ENCODE peak calls at places on chromosome 9, in nine cellular contexts. One of them, this sample, is unnamed.

GRCh38 chr9:108526518-108526917 is 329.3 kb downstream of the ACTL7B start:
- DNase-seq in stimulated activated naive CD8-positive, alpha-beta T cell treated with anti-CD3 and anti-CD28 coated beads, Interleukin-15, amount 100 ng/mL, for 72 hours: no peak
- DNase-seq in GM12865: no peak
- DNase-seq in stimulated activated CD4-positive, alpha-beta T cell treated with anti-CD3 and anti-CD28 coated beads, Interleukin-4, amount 100 ng/mL, for 24 hours: no peak
- DNase-seq in hippocampal formation: no peak
- DNase-seq in psoas muscle: no peak
- DNase-seq in hepatic stellate cell: no peak
- DNase-seq in Kasumi-1: no peak
- DNase-seq in HL-60: no peak
- DNase-seq in this sample: no peak

GRCh38 chr9:68998344-68998743 is 15.6 kb downstream of the PRKACG start:
- DNase-seq in stimulated activated naive CD8-positive, alpha-beta T cell treated with anti-CD3 and anti-CD28 coated beads, Interleukin-15, amount 100 ng/mL, for 72 hours: no peak
- DNase-seq in GM12865: no peak
- DNase-seq in stimulated activated CD4-positive, alpha-beta T cell treated with anti-CD3 and anti-CD28 coated beads, Interleukin-4, amount 100 ng/mL, for 24 hours: no peak
- DNase-seq in hippocampal formation: no peak
- DNase-seq in psoas muscle: no peak
- DNase-seq in hepatic stellate cell: no peak
- DNase-seq in Kasumi-1: no peak
- DNase-seq in HL-60: no peak
- DNase-seq in this sample: no peak

GRCh38 chr9:127753148-127753547 is 18.1 kb upstream of the TOR2A start:
- DNase-seq in stimulated activated naive CD8-positive, alpha-beta T cell treated with anti-CD3 and anti-CD28 coated beads, Interleukin-15, amount 100 ng/mL, for 72 hours: no peak
- DNase-seq in GM12865: no peak
- DNase-seq in stimulated activated CD4-positive, alpha-beta T cell treated with anti-CD3 and anti-CD28 coated beads, Interleukin-4, amount 100 ng/mL, for 24 hours: no peak
- DNase-seq in hippocampal formation: no peak
- DNase-seq in psoas muscle: no peak
- DNase-seq in hepatic stellate cell: no peak
- DNase-seq in Kasumi-1: no peak
- DNase-seq in HL-60: no peak
- DNase-seq in this sample: no peak

GRCh38 chr9:98887918-98888510 is 55.7 kb upstream of the COL15A1 start:
- DNase-seq in stimulated activated naive CD8-positive, alpha-beta T cell treated with anti-CD3 and anti-CD28 coated beads, Interleukin-15, amount 100 ng/mL, for 72 hours: no peak
- DNase-seq in GM12865: no peak
- DNase-seq in stimulated activated CD4-positive, alpha-beta T cell treated with anti-CD3 and anti-CD28 coated beads, Interleukin-4, amount 100 ng/mL, for 24 hours: no peak
- DNase-seq in hippocampal formation: no peak
- DNase-seq in psoas muscle: no peak
- DNase-seq in hepatic stellate cell: no peak
- DNase-seq in Kasumi-1: no peak
- DNase-seq in HL-60: no peak
- DNase-seq in this sample: no peak

GRCh38 chr9:8234286-8234819 is 434.8 kb upstream of the DMAC1 start:
- DNase-seq in stimulated activated naive CD8-positive, alpha-beta T cell treated with anti-CD3 and anti-CD28 coated beads, Interleukin-15, amount 100 ng/mL, for 72 hours: no peak
- DNase-seq in GM12865: no peak
- DNase-seq in stimulated activated CD4-positive, alpha-beta T cell treated with anti-CD3 and anti-CD28 coated beads, Interleukin-4, amount 100 ng/mL, for 24 hours: no peak
- DNase-seq in hippocampal formation: no peak
- DNase-seq in psoas muscle: no peak
- DNase-seq in hepatic stellate cell: no peak
- DNase-seq in Kasumi-1: no peak
- DNase-seq in HL-60: no peak
- DNase-seq in this sample: no peak

GRCh38 chr9:78909566-78909965 is 612.6 kb downstream of the PSAT1 start:
- DNase-seq in stimulated activated naive CD8-positive, alpha-beta T cell treated with anti-CD3 and anti-CD28 coated beads, Interleukin-15, amount 100 ng/mL, for 72 hours: no peak
- DNase-seq in GM12865: no peak
- DNase-seq in stimulated activated CD4-positive, alpha-beta T cell treated with anti-CD3 and anti-CD28 coated beads, Interleukin-4, amount 100 ng/mL, for 24 hours: no peak
- DNase-seq in hippocampal formation: no peak
- DNase-seq in psoas muscle: no peak
- DNase-seq in hepatic stellate cell: no peak
- DNase-seq in Kasumi-1: no peak
- DNase-seq in HL-60: no peak
- DNase-seq in this sample: no peak

GRCh38 chr9:138077126-138077525 is 199.5 kb downstream of the CACNA1B start:
- DNase-seq in stimulated activated naive CD8-positive, alpha-beta T cell treated with anti-CD3 and anti-CD28 coated beads, Interleukin-15, amount 100 ng/mL, for 72 hours: no peak
- DNase-seq in GM12865: no peak
- DNase-seq in stimulated activated CD4-positive, alpha-beta T cell treated with anti-CD3 and anti-CD28 coated beads, Interleukin-4, amount 100 ng/mL, for 24 hours: no peak
- DNase-seq in hippocampal formation: no peak
- DNase-seq in psoas muscle: no peak
- DNase-seq in hepatic stellate cell: no peak
- DNase-seq in Kasumi-1: no peak
- DNase-seq in HL-60: no peak
- DNase-seq in this sample: no peak

GRCh38 chr9:21317956-21318923 is 13.1 kb upstream of the IFNA5 start:
- DNase-seq in stimulated activated naive CD8-positive, alpha-beta T cell treated with anti-CD3 and anti-CD28 coated beads, Interleukin-15, amount 100 ng/mL, for 72 hours: no peak
- DNase-seq in GM12865: peak
- DNase-seq in stimulated activated CD4-positive, alpha-beta T cell treated with anti-CD3 and anti-CD28 coated beads, Interleukin-4, amount 100 ng/mL, for 24 hours: peak
- DNase-seq in hippocampal formation: peak
- DNase-seq in psoas muscle: no peak
- DNase-seq in hepatic stellate cell: no peak
- DNase-seq in Kasumi-1: peak
- DNase-seq in HL-60: no peak
- DNase-seq in this sample: no peak

GRCh38 chr9:121860744-121861143 is 209.3 kb downstream of the DAB2IP start:
- DNase-seq in stimulated activated naive CD8-positive, alpha-beta T cell treated with anti-CD3 and anti-CD28 coated beads, Interleukin-15, amount 100 ng/mL, for 72 hours: no peak
- DNase-seq in GM12865: no peak
- DNase-seq in stimulated activated CD4-positive, alpha-beta T cell treated with anti-CD3 and anti-CD28 coated beads, Interleukin-4, amount 100 ng/mL, for 24 hours: no peak
- DNase-seq in hippocampal formation: no peak
- DNase-seq in psoas muscle: no peak
- DNase-seq in hepatic stellate cell: peak
- DNase-seq in Kasumi-1: no peak
- DNase-seq in HL-60: no peak
- DNase-seq in this sample: no peak

GRCh38 chr9:36900856-36901220 is 133.2 kb downstream of the PAX5 start:
- DNase-seq in stimulated activated naive CD8-positive, alpha-beta T cell treated with anti-CD3 and anti-CD28 coated beads, Interleukin-15, amount 100 ng/mL, for 72 hours: no peak
- DNase-seq in GM12865: no peak
- DNase-seq in stimulated activated CD4-positive, alpha-beta T cell treated with anti-CD3 and anti-CD28 coated beads, Interleukin-4, amount 100 ng/mL, for 24 hours: no peak
- DNase-seq in hippocampal formation: no peak
- DNase-seq in psoas muscle: no peak
- DNase-seq in hepatic stellate cell: no peak
- DNase-seq in Kasumi-1: no peak
- DNase-seq in HL-60: no peak
- DNase-seq in this sample: no peak

GRCh38 chr9:129262261-129262660 is 84.2 kb upstream of the IER5L start:
- DNase-seq in stimulated activated naive CD8-positive, alpha-beta T cell treated with anti-CD3 and anti-CD28 coated beads, Interleukin-15, amount 100 ng/mL, for 72 hours: no peak
- DNase-seq in GM12865: no peak
- DNase-seq in stimulated activated CD4-positive, alpha-beta T cell treated with anti-CD3 and anti-CD28 coated beads, Interleukin-4, amount 100 ng/mL, for 24 hours: no peak
- DNase-seq in hippocampal formation: no peak
- DNase-seq in psoas muscle: peak
- DNase-seq in hepatic stellate cell: no peak
- DNase-seq in Kasumi-1: no peak
- DNase-seq in HL-60: no peak
- DNase-seq in this sample: no peak

GRCh38 chr9:116391306-116391900 is 237.8 kb downstream of the PAPPA start:
- DNase-seq in stimulated activated naive CD8-positive, alpha-beta T cell treated with anti-CD3 and anti-CD28 coated beads, Interleukin-15, amount 100 ng/mL, for 72 hours: no peak
- DNase-seq in GM12865: no peak
- DNase-seq in stimulated activated CD4-positive, alpha-beta T cell treated with anti-CD3 and anti-CD28 coated beads, Interleukin-4, amount 100 ng/mL, for 24 hours: no peak
- DNase-seq in hippocampal formation: no peak
- DNase-seq in psoas muscle: no peak
- DNase-seq in hepatic stellate cell: peak
- DNase-seq in Kasumi-1: no peak
- DNase-seq in HL-60: no peak
- DNase-seq in this sample: no peak

GRCh38 chr9:15373201-15373530 is 49.5 kb upstream of the SNAPC3 start:
- DNase-seq in stimulated activated naive CD8-positive, alpha-beta T cell treated with anti-CD3 and anti-CD28 coated beads, Interleukin-15, amount 100 ng/mL, for 72 hours: no peak
- DNase-seq in GM12865: no peak
- DNase-seq in stimulated activated CD4-positive, alpha-beta T cell treated with anti-CD3 and anti-CD28 coated beads, Interleukin-4, amount 100 ng/mL, for 24 hours: no peak
- DNase-seq in hippocampal formation: no peak
- DNase-seq in psoas muscle: no peak
- DNase-seq in hepatic stellate cell: peak
- DNase-seq in Kasumi-1: no peak
- DNase-seq in HL-60: no peak
- DNase-seq in this sample: no peak

GRCh38 chr9:128626181-128626580 is 30.5 kb downstream of the DYNC2I2 start:
- DNase-seq in stimulated activated naive CD8-positive, alpha-beta T cell treated with anti-CD3 and anti-CD28 coated beads, Interleukin-15, amount 100 ng/mL, for 72 hours: no peak
- DNase-seq in GM12865: no peak
- DNase-seq in stimulated activated CD4-positive, alpha-beta T cell treated with anti-CD3 and anti-CD28 coated beads, Interleukin-4, amount 100 ng/mL, for 24 hours: no peak
- DNase-seq in hippocampal formation: no peak
- DNase-seq in psoas muscle: no peak
- DNase-seq in hepatic stellate cell: no peak
- DNase-seq in Kasumi-1: no peak
- DNase-seq in HL-60: no peak
- DNase-seq in this sample: no peak

GRCh38 chr9:122200960-122201635 is 27.7 kb downstream of the LHX6 start:
- DNase-seq in stimulated activated naive CD8-positive, alpha-beta T cell treated with anti-CD3 and anti-CD28 coated beads, Interleukin-15, amount 100 ng/mL, for 72 hours: no peak
- DNase-seq in GM12865: no peak
- DNase-seq in stimulated activated CD4-positive, alpha-beta T cell treated with anti-CD3 and anti-CD28 coated beads, Interleukin-4, amount 100 ng/mL, for 24 hours: no peak
- DNase-seq in hippocampal formation: no peak
- DNase-seq in psoas muscle: peak
- DNase-seq in hepatic stellate cell: no peak
- DNase-seq in Kasumi-1: peak
- DNase-seq in HL-60: no peak
- DNase-seq in this sample: no peak

GRCh38 chr9:116329470-116329869 is 175.9 kb downstream of the PAPPA start:
- DNase-seq in stimulated activated naive CD8-positive, alpha-beta T cell treated with anti-CD3 and anti-CD28 coated beads, Interleukin-15, amount 100 ng/mL, for 72 hours: no peak
- DNase-seq in GM12865: no peak
- DNase-seq in stimulated activated CD4-positive, alpha-beta T cell treated with anti-CD3 and anti-CD28 coated beads, Interleukin-4, amount 100 ng/mL, for 24 hours: no peak
- DNase-seq in hippocampal formation: no peak
- DNase-seq in psoas muscle: no peak
- DNase-seq in hepatic stellate cell: no peak
- DNase-seq in Kasumi-1: no peak
- DNase-seq in HL-60: no peak
- DNase-seq in this sample: no peak

GRCh38 chr9:134660407-134660806 is 18.8 kb downstream of the COL5A1 start:
- DNase-seq in stimulated activated naive CD8-positive, alpha-beta T cell treated with anti-CD3 and anti-CD28 coated beads, Interleukin-15, amount 100 ng/mL, for 72 hours: no peak
- DNase-seq in GM12865: peak
- DNase-seq in stimulated activated CD4-positive, alpha-beta T cell treated with anti-CD3 and anti-CD28 coated beads, Interleukin-4, amount 100 ng/mL, for 24 hours: no peak
- DNase-seq in hippocampal formation: no peak
- DNase-seq in psoas muscle: no peak
- DNase-seq in hepatic stellate cell: no peak
- DNase-seq in Kasumi-1: no peak
- DNase-seq in HL-60: peak
- DNase-seq in this sample: no peak

GRCh38 chr9:126155756-126156664 is 170.6 kb upstream of the MVB12B start:
- DNase-seq in stimulated activated naive CD8-positive, alpha-beta T cell treated with anti-CD3 and anti-CD28 coated beads, Interleukin-15, amount 100 ng/mL, for 72 hours: no peak
- DNase-seq in GM12865: no peak
- DNase-seq in stimulated activated CD4-positive, alpha-beta T cell treated with anti-CD3 and anti-CD28 coated beads, Interleukin-4, amount 100 ng/mL, for 24 hours: no peak
- DNase-seq in hippocampal formation: no peak
- DNase-seq in psoas muscle: no peak
- DNase-seq in hepatic stellate cell: no peak
- DNase-seq in Kasumi-1: no peak
- DNase-seq in HL-60: no peak
- DNase-seq in this sample: no peak

GRCh38 chr9:21856301-21857094 is 54.1 kb downstream of the MTAP start:
- DNase-seq in stimulated activated naive CD8-positive, alpha-beta T cell treated with anti-CD3 and anti-CD28 coated beads, Interleukin-15, amount 100 ng/mL, for 72 hours: no peak
- DNase-seq in GM12865: no peak
- DNase-seq in stimulated activated CD4-positive, alpha-beta T cell treated with anti-CD3 and anti-CD28 coated beads, Interleukin-4, amount 100 ng/mL, for 24 hours: no peak
- DNase-seq in hippocampal formation: no peak
- DNase-seq in psoas muscle: no peak
- DNase-seq in hepatic stellate cell: no peak
- DNase-seq in Kasumi-1: no peak
- DNase-seq in HL-60: no peak
- DNase-seq in this sample: no peak

GRCh38 chr9:4596165-4596922 is 65.8 kb upstream of the PLPP6 start:
- DNase-seq in stimulated activated naive CD8-positive, alpha-beta T cell treated with anti-CD3 and anti-CD28 coated beads, Interleukin-15, amount 100 ng/mL, for 72 hours: peak
- DNase-seq in GM12865: peak
- DNase-seq in stimulated activated CD4-positive, alpha-beta T cell treated with anti-CD3 and anti-CD28 coated beads, Interleukin-4, amount 100 ng/mL, for 24 hours: peak
- DNase-seq in hippocampal formation: no peak
- DNase-seq in psoas muscle: no peak
- DNase-seq in hepatic stellate cell: no peak
- DNase-seq in Kasumi-1: no peak
- DNase-seq in HL-60: no peak
- DNase-seq in this sample: no peak

GRCh38 chr9:33946779-33947535 is 101.7 kb downstream of the UBAP2 start:
- DNase-seq in stimulated activated naive CD8-positive, alpha-beta T cell treated with anti-CD3 and anti-CD28 coated beads, Interleukin-15, amount 100 ng/mL, for 72 hours: no peak
- DNase-seq in GM12865: no peak
- DNase-seq in stimulated activated CD4-positive, alpha-beta T cell treated with anti-CD3 and anti-CD28 coated beads, Interleukin-4, amount 100 ng/mL, for 24 hours: no peak
- DNase-seq in hippocampal formation: no peak
- DNase-seq in psoas muscle: no peak
- DNase-seq in hepatic stellate cell: peak
- DNase-seq in Kasumi-1: no peak
- DNase-seq in HL-60: no peak
- DNase-seq in this sample: no peak

GRCh38 chr9:69937358-69937757 is 106.3 kb upstream of the MAMDC2 start:
- DNase-seq in stimulated activated naive CD8-positive, alpha-beta T cell treated with anti-CD3 and anti-CD28 coated beads, Interleukin-15, amount 100 ng/mL, for 72 hours: no peak
- DNase-seq in GM12865: no peak
- DNase-seq in stimulated activated CD4-positive, alpha-beta T cell treated with anti-CD3 and anti-CD28 coated beads, Interleukin-4, amount 100 ng/mL, for 24 hours: no peak
- DNase-seq in hippocampal formation: no peak
- DNase-seq in psoas muscle: no peak
- DNase-seq in hepatic stellate cell: no peak
- DNase-seq in Kasumi-1: no peak
- DNase-seq in HL-60: no peak
- DNase-seq in this sample: no peak

GRCh38 chr9:37430841-37431597 is 8.5 kb downstream of the GRHPR start:
- DNase-seq in stimulated activated naive CD8-positive, alpha-beta T cell treated with anti-CD3 and anti-CD28 coated beads, Interleukin-15, amount 100 ng/mL, for 72 hours: no peak
- DNase-seq in GM12865: no peak
- DNase-seq in stimulated activated CD4-positive, alpha-beta T cell treated with anti-CD3 and anti-CD28 coated beads, Interleukin-4, amount 100 ng/mL, for 24 hours: no peak
- DNase-seq in hippocampal formation: peak
- DNase-seq in psoas muscle: no peak
- DNase-seq in hepatic stellate cell: peak
- DNase-seq in Kasumi-1: peak
- DNase-seq in HL-60: no peak
- DNase-seq in this sample: peak

GRCh38 chr9:78982849-78983248 is 588.9 kb upstream of the TLE4 start:
- DNase-seq in stimulated activated naive CD8-positive, alpha-beta T cell treated with anti-CD3 and anti-CD28 coated beads, Interleukin-15, amount 100 ng/mL, for 72 hours: no peak
- DNase-seq in GM12865: no peak
- DNase-seq in stimulated activated CD4-positive, alpha-beta T cell treated with anti-CD3 and anti-CD28 coated beads, Interleukin-4, amount 100 ng/mL, for 24 hours: no peak
- DNase-seq in hippocampal formation: no peak
- DNase-seq in psoas muscle: no peak
- DNase-seq in hepatic stellate cell: no peak
- DNase-seq in Kasumi-1: no peak
- DNase-seq in HL-60: no peak
- DNase-seq in this sample: no peak

GRCh38 chr9:1458503-1458902 is 408.3 kb downstream of the DMRT2 start:
- DNase-seq in stimulated activated naive CD8-positive, alpha-beta T cell treated with anti-CD3 and anti-CD28 coated beads, Interleukin-15, amount 100 ng/mL, for 72 hours: no peak
- DNase-seq in GM12865: no peak
- DNase-seq in stimulated activated CD4-positive, alpha-beta T cell treated with anti-CD3 and anti-CD28 coated beads, Interleukin-4, amount 100 ng/mL, for 24 hours: no peak
- DNase-seq in hippocampal formation: no peak
- DNase-seq in psoas muscle: no peak
- DNase-seq in hepatic stellate cell: no peak
- DNase-seq in Kasumi-1: no peak
- DNase-seq in HL-60: no peak
- DNase-seq in this sample: no peak

GRCh38 chr9:127647451-127647850 is 35.4 kb downstream of the STXBP1 start:
- DNase-seq in stimulated activated naive CD8-positive, alpha-beta T cell treated with anti-CD3 and anti-CD28 coated beads, Interleukin-15, amount 100 ng/mL, for 72 hours: no peak
- DNase-seq in GM12865: no peak
- DNase-seq in stimulated activated CD4-positive, alpha-beta T cell treated with anti-CD3 and anti-CD28 coated beads, Interleukin-4, amount 100 ng/mL, for 24 hours: no peak
- DNase-seq in hippocampal formation: no peak
- DNase-seq in psoas muscle: no peak
- DNase-seq in hepatic stellate cell: no peak
- DNase-seq in Kasumi-1: no peak
- DNase-seq in HL-60: no peak
- DNase-seq in this sample: no peak

GRCh38 chr9:96554326-96554725 is 65.3 kb downstream of the CDC14B start:
- DNase-seq in stimulated activated naive CD8-positive, alpha-beta T cell treated with anti-CD3 and anti-CD28 coated beads, Interleukin-15, amount 100 ng/mL, for 72 hours: no peak
- DNase-seq in GM12865: no peak
- DNase-seq in stimulated activated CD4-positive, alpha-beta T cell treated with anti-CD3 and anti-CD28 coated beads, Interleukin-4, amount 100 ng/mL, for 24 hours: no peak
- DNase-seq in hippocampal formation: no peak
- DNase-seq in psoas muscle: no peak
- DNase-seq in hepatic stellate cell: no peak
- DNase-seq in Kasumi-1: no peak
- DNase-seq in HL-60: no peak
- DNase-seq in this sample: no peak

GRCh38 chr9:77417570-77417969 is 230.6 kb downstream of the GNA14 start:
- DNase-seq in stimulated activated naive CD8-positive, alpha-beta T cell treated with anti-CD3 and anti-CD28 coated beads, Interleukin-15, amount 100 ng/mL, for 72 hours: no peak
- DNase-seq in GM12865: no peak
- DNase-seq in stimulated activated CD4-positive, alpha-beta T cell treated with anti-CD3 and anti-CD28 coated beads, Interleukin-4, amount 100 ng/mL, for 24 hours: no peak
- DNase-seq in hippocampal formation: no peak
- DNase-seq in psoas muscle: no peak
- DNase-seq in hepatic stellate cell: peak
- DNase-seq in Kasumi-1: no peak
- DNase-seq in HL-60: peak
- DNase-seq in this sample: no peak

GRCh38 chr9:93902051-93902779 is 52.9 kb downstream of the BARX1 start:
- DNase-seq in stimulated activated naive CD8-positive, alpha-beta T cell treated with anti-CD3 and anti-CD28 coated beads, Interleukin-15, amount 100 ng/mL, for 72 hours: no peak
- DNase-seq in GM12865: no peak
- DNase-seq in stimulated activated CD4-positive, alpha-beta T cell treated with anti-CD3 and anti-CD28 coated beads, Interleukin-4, amount 100 ng/mL, for 24 hours: no peak
- DNase-seq in hippocampal formation: no peak
- DNase-seq in psoas muscle: peak
- DNase-seq in hepatic stellate cell: no peak
- DNase-seq in Kasumi-1: no peak
- DNase-seq in HL-60: no peak
- DNase-seq in this sample: no peak

GRCh38 chr9:134405527-134405926 is 79.3 kb downstream of the RXRA start:
- DNase-seq in stimulated activated naive CD8-positive, alpha-beta T cell treated with anti-CD3 and anti-CD28 coated beads, Interleukin-15, amount 100 ng/mL, for 72 hours: no peak
- DNase-seq in GM12865: peak
- DNase-seq in stimulated activated CD4-positive, alpha-beta T cell treated with anti-CD3 and anti-CD28 coated beads, Interleukin-4, amount 100 ng/mL, for 24 hours: no peak
- DNase-seq in hippocampal formation: no peak
- DNase-seq in psoas muscle: no peak
- DNase-seq in hepatic stellate cell: no peak
- DNase-seq in Kasumi-1: peak
- DNase-seq in HL-60: peak
- DNase-seq in this sample: no peak

GRCh38 chr9:114184071-114184470 is 28.7 kb downstream of the COL27A1 start:
- DNase-seq in stimulated activated naive CD8-positive, alpha-beta T cell treated with anti-CD3 and anti-CD28 coated beads, Interleukin-15, amount 100 ng/mL, for 72 hours: no peak
- DNase-seq in GM12865: no peak
- DNase-seq in stimulated activated CD4-positive, alpha-beta T cell treated with anti-CD3 and anti-CD28 coated beads, Interleukin-4, amount 100 ng/mL, for 24 hours: no peak
- DNase-seq in hippocampal formation: no peak
- DNase-seq in psoas muscle: no peak
- DNase-seq in hepatic stellate cell: peak
- DNase-seq in Kasumi-1: no peak
- DNase-seq in HL-60: no peak
- DNase-seq in this sample: no peak